ENCODE peak calls at places on chromosomes 7 and 10, in five cellular contexts. One of them, this sample, is unnamed.

GRCh38 chr10:33302188-33302829 is 32.2 kb downstream of the NRP1 start:
- DNase-seq in D721Med: no peak
- DNase-seq in KBM-7: peak; percentile 39
- DNase-seq in HTR-8/SVneo: no peak
- DNase-seq in B cell: no peak
- DNase-seq in this sample: no peak

GRCh38 chr10:132606031-132606491 is 68.5 kb downstream of the INPP5A start:
- DNase-seq in D721Med: no peak
- DNase-seq in KBM-7: no peak
- DNase-seq in HTR-8/SVneo: no peak
- DNase-seq in B cell: no peak
- DNase-seq in this sample: no peak

GRCh38 chr10:100847440-100847839 is 65.3 kb upstream of the SLF2 start:
- DNase-seq in D721Med: no peak
- DNase-seq in KBM-7: no peak
- DNase-seq in HTR-8/SVneo: no peak
- DNase-seq in B cell: no peak
- DNase-seq in this sample: no peak

GRCh38 chr7:98284335-98285036 is 3.0 kb downstream of the BRI3 start:
- DNase-seq in D721Med: no peak
- DNase-seq in KBM-7: peak; percentile 73
- DNase-seq in HTR-8/SVneo: no peak
- DNase-seq in B cell: no peak
- DNase-seq in this sample: no peak

GRCh38 chr7:117218700-117219099 is 104.2 kb downstream of the WNT2 start:
- DNase-seq in D721Med: no peak
- DNase-seq in KBM-7: no peak
- DNase-seq in HTR-8/SVneo: no peak
- DNase-seq in B cell: no peak
- DNase-seq in this sample: no peak

GRCh38 chr10:15387021-15387420 is 15.9 kb upstream of the FAM171A1 start:
- DNase-seq in D721Med: peak; percentile 42
- DNase-seq in KBM-7: no peak
- DNase-seq in HTR-8/SVneo: no peak
- DNase-seq in B cell: no peak
- DNase-seq in this sample: no peak

GRCh38 chr10:101451589-101452190 is 97.7 kb downstream of the BTRC start:
- DNase-seq in D721Med: no peak
- DNase-seq in KBM-7: no peak
- DNase-seq in HTR-8/SVneo: no peak
- DNase-seq in B cell: no peak
- DNase-seq in this sample: no peak

GRCh38 chr7:156160811-156161210 is 348.5 kb upstream of the SHH start:
- DNase-seq in D721Med: no peak
- DNase-seq in KBM-7: no peak
- DNase-seq in HTR-8/SVneo: no peak
- DNase-seq in B cell: no peak
- DNase-seq in this sample: no peak

GRCh38 chr7:43905209-43905946 is 1.0 kb downstream of the URGCP start:
- DNase-seq in D721Med: no peak
- DNase-seq in KBM-7: no peak
- DNase-seq in HTR-8/SVneo: peak; percentile 39
- DNase-seq in B cell: no peak
- DNase-seq in this sample: no peak

GRCh38 chr7:125256446-125256845 is 326.8 kb upstream of the POT1 start:
- DNase-seq in D721Med: no peak
- DNase-seq in KBM-7: no peak
- DNase-seq in HTR-8/SVneo: no peak
- DNase-seq in B cell: no peak
- DNase-seq in this sample: no peak

GRCh38 chr10:11880169-11881027 is 57.2 kb downstream of the PROSER2 start:
- DNase-seq in D721Med: no peak
- DNase-seq in KBM-7: no peak
- DNase-seq in HTR-8/SVneo: no peak
- DNase-seq in B cell: no peak
- DNase-seq in this sample: no peak

GRCh38 chr7:28349637-28350036 is 62.7 kb upstream of the CREB5 start:
- DNase-seq in D721Med: no peak
- DNase-seq in KBM-7: no peak
- DNase-seq in HTR-8/SVneo: no peak
- DNase-seq in B cell: no peak
- DNase-seq in this sample: no peak

GRCh38 chr7:134510646-134511045 is 16.7 kb upstream of the AKR1B10 start:
- DNase-seq in D721Med: no peak
- DNase-seq in KBM-7: no peak
- DNase-seq in HTR-8/SVneo: no peak
- DNase-seq in B cell: no peak
- DNase-seq in this sample: no peak

GRCh38 chr7:74042746-74043522 is 15.0 kb downstream of the ELN start:
- DNase-seq in D721Med: no peak
- DNase-seq in KBM-7: no peak
- DNase-seq in HTR-8/SVneo: no peak
- DNase-seq in B cell: no peak
- DNase-seq in this sample: no peak

GRCh38 chr10:37703074-37703473 is 154.3 kb downstream of the ZNF248 start:
- DNase-seq in D721Med: no peak
- DNase-seq in KBM-7: no peak
- DNase-seq in HTR-8/SVneo: no peak
- DNase-seq in B cell: no peak
- DNase-seq in this sample: no peak